ENCODE peak calls at places on chromosomes 12 and 14, in five cellular contexts. V is left ventricle myocardium inferior, C is AG04450, T is cardiac fibroblast, O is IMR-90. G is an unnamed sample.

GRCh38 chr14:61526405-61527312 is 168.7 kb upstream of the HIF1A start:
- DNase-seq in V (peak), C (no peak), T (peak), O (no peak), G (no peak)

GRCh38 chr12:83573676-83574075 is 887.0 kb downstream of the TMTC2 start:
- DNase-seq in V (no peak), C (no peak), T (peak), O (no peak), G (no peak)

GRCh38 chr12:117820216-117820907 is 148.4 kb downstream of the KSR2 start:
- DNase-seq in V (no peak), C (no peak), T (no peak), O (no peak), G (no peak)

GRCh38 chr12:87676726-87677125 is 352.5 kb downstream of the C12orf50 start:
- DNase-seq in V (no peak), C (no peak), T (peak), O (no peak), G (no peak)

GRCh38 chr12:66984962-66985361 is 284.2 kb upstream of the CAND1 start:
- DNase-seq in V (no peak), C (no peak), T (no peak), O (no peak), G (no peak)

GRCh38 chr12:45730116-45730841 is 773 bp downstream of the ARID2 start:
- DNase-seq in V (peak), C (no peak), T (peak), O (peak), G (peak)

GRCh38 chr12:123571343-123571813 is 13.0 kb upstream of the TMED2 start:
- DNase-seq in V (peak), C (peak), T (peak), O (peak), G (peak)

GRCh38 chr14:101857226-101857625 is 95.7 kb downstream of the PPP2R5C start:
- DNase-seq in V (no peak), C (no peak), T (no peak), O (no peak), G (no peak)

GRCh38 chr12:106106892-106107291 is 31.9 kb downstream of the NUAK1 start:
- DNase-seq in V (no peak), C (no peak), T (peak), O (peak), G (no peak)

GRCh38 chr14:89399594-89400068 is 17.4 kb downstream of the FOXN3 start:
- DNase-seq in V (no peak), C (peak), T (peak), O (peak), G (peak)

GRCh38 chr14:102630405-102630804 is 38.0 kb downstream of the RCOR1 start:
- DNase-seq in V (no peak), C (no peak), T (no peak), O (no peak), G (no peak)

GRCh38 chr12:114013601-114014345 is 47.6 kb upstream of the RBM19 start:
- DNase-seq in V (no peak), C (peak), T (peak), O (peak), G (peak)

GRCh38 chr14:32608880-32609279 is 279.8 kb downstream of the AKAP6 start:
- DNase-seq in V (no peak), C (no peak), T (peak), O (no peak), G (peak)

GRCh38 chr12:24808651-24809050 is 140.2 kb downstream of the BCAT1 start:
- DNase-seq in V (no peak), C (no peak), T (no peak), O (no peak), G (no peak)

GRCh38 chr12:4164591-4165558 is 108.7 kb upstream of the CCND2 start:
- DNase-seq in V (peak), C (peak), T (peak), O (peak), G (peak)

GRCh38 chr14:49405291-49405690 is 180.9 kb downstream of the RPS29 start:
- DNase-seq in V (no peak), C (peak), T (peak), O (peak), G (peak)

GRCh38 chr14:100376751-100377171 is 53.6 kb downstream of the SLC25A47 start:
- DNase-seq in V (no peak), C (no peak), T (peak), O (peak), G (peak)

GRCh38 chr14:76057914-76058313 is 72.4 kb downstream of the IFT43 start:
- DNase-seq in V (no peak), C (no peak), T (no peak), O (no peak), G (no peak)

GRCh38 chr14:38971258-38971921 is 131.6 kb downstream of the SEC23A start:
- DNase-seq in V (no peak), C (no peak), T (no peak), O (no peak), G (no peak)

GRCh38 chr12:106135075-106135474 is 3.7 kb downstream of the NUAK1 start:
- DNase-seq in V (no peak), C (no peak), T (peak), O (peak), G (peak)

GRCh38 chr12:112738531-112738930 is 53.0 kb upstream of the RPH3A start:
- DNase-seq in V (no peak), C (no peak), T (no peak), O (no peak), G (peak)

GRCh38 chr14:31968107-31968810 is 108.8 kb upstream of the ARHGAP5 start:
- DNase-seq in V (no peak), C (no peak), T (peak), O (peak), G (peak)

GRCh38 chr12:26369588-26369987 is 174.2 kb downstream of the SSPN start:
- DNase-seq in V (no peak), C (peak), T (peak), O (peak), G (peak)

GRCh38 chr12:57069522-57069921 is 9.1 kb downstream of the NEMP1 start:
- DNase-seq in V (no peak), C (peak), T (peak), O (peak), G (peak)

GRCh38 chr12:56687225-56688128 is 607 bp downstream of the PTGES3 start:
- DNase-seq in V (peak), C (no peak), T (peak), O (no peak), G (peak)

GRCh38 chr12:22443379-22444316 is 100.7 kb downstream of the C2CD5 start:
- DNase-seq in V (no peak), C (peak), T (peak), O (peak), G (peak)

GRCh38 chr12:123062682-123063426 is 82.4 kb downstream of the ARL6IP4 start:
- DNase-seq in V (no peak), C (no peak), T (peak), O (peak), G (peak)

GRCh38 chr14:66539034-66539433 is 31.1 kb downstream of the GPHN start:
- DNase-seq in V (no peak), C (no peak), T (no peak), O (no peak), G (no peak)

GRCh38 chr14:21525995-21526671 is at the start of gene SALL2:
- DNase-seq in V (peak), C (peak), T (peak), O (peak), G (peak)

GRCh38 chr12:117761528-117762100 is 207.2 kb downstream of the KSR2 start:
- DNase-seq in V (no peak), C (no peak), T (no peak), O (no peak), G (no peak)

GRCh38 chr14:73741386-73741875 is 27.2 kb upstream of the PNMA1 start:
- DNase-seq in V (peak), C (no peak), T (peak), O (peak), G (peak)

GRCh38 chr12:104628338-104629135 is 171.8 kb downstream of the CHST11 start:
- DNase-seq in V (no peak), C (no peak), T (no peak), O (no peak), G (no peak)

GRCh38 chr12:66931091-66931490 is 252.2 kb upstream of the GRIP1 start:
- DNase-seq in V (no peak), C (no peak), T (no peak), O (no peak), G (no peak)

GRCh38 chr14:49761839-49762551 is 6.0 kb upstream of the KLHDC2 start:
- DNase-seq in V (no peak), C (no peak), T (no peak), O (no peak), G (no peak)

GRCh38 chr12:96578526-96579125 is 89.2 kb downstream of the CFAP54 start:
- DNase-seq in V (no peak), C (peak), T (peak), O (peak), G (peak)

GRCh38 chr12:101637936-101638335 is 43.2 kb downstream of the MYBPC1 start:
- DNase-seq in V (no peak), C (no peak), T (no peak), O (no peak), G (no peak)

GRCh38 chr14:69153848-69154208 is 909 bp upstream of the DCAF5 start:
- DNase-seq in V (peak), C (no peak), T (peak), O (no peak), G (peak)

GRCh38 chr14:69152944-69153847 is at the start of gene DCAF5:
- DNase-seq in V (peak), C (peak), T (peak), O (peak), G (peak)

GRCh38 chr14:69156224-69156623 is 3.3 kb upstream of the DCAF5 start:
- DNase-seq in V (no peak), C (no peak), T (no peak), O (no peak), G (no peak)

GRCh38 chr14:69152181-69152943 is 557 bp downstream of the DCAF5 start:
- DNase-seq in V (no peak), C (no peak), T (peak), O (no peak), G (peak)

DNA sequence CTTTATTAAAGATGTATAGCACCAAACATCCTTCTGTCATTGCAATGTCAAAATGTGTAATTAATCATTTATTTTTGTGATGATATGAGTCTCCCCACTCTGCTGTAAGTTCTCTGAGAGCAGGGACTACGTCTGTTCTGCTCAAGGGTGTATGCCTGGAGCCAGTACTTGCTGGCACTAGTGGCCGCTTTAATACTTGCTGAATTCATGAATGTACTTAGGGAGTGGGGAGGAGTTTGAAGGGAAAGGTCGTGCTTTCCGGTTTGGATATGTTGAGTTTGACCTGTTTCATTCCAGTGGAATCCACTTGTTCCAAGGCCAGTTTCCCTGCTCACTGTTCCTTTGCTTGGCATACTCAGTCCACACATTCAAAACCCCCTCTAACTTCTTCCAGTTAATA is 1.9 kb upstream of the DCAF5 start:
- DNase-seq in V (no peak), C (no peak), T (peak), O (no peak), G (peak)
- H3K4me3 ChIP-seq in V (no peak), C (no peak), T (no peak), O (no peak), G (no peak)

GRCh38 chr14:105491366-105492006 is 440 bp downstream of the TEDC1 start:
- DNase-seq in V (peak), C (no peak), T (peak), O (peak), G (peak)

GRCh38 chr14:105490318-105490571 is 801 bp upstream of the TEDC1 start:
- DNase-seq in V (peak), C (no peak), T (no peak), O (no peak), G (no peak)

GRCh38 chr14:105492051-105492965 is 1.3 kb downstream of the TEDC1 start:
- DNase-seq in V (peak), C (no peak), T (no peak), O (no peak), G (no peak)

GRCh38 chr14:105489607-105490317 is 1.3 kb upstream of the TEDC1 start:
- DNase-seq in V (peak), C (peak), T (peak), O (peak), G (peak)

GRCh38 chr14:105490572-105491365 is at the start of gene TEDC1:
- DNase-seq in V (peak), C (peak), T (peak), O (peak), G (peak)
- TF ChIP-seq CTCF in V (peak), C (peak), T (peak), O (peak), G (peak)

GRCh38 chr12:3054993-3055711 is 22.0 kb upstream of the TSPAN9 start:
- DNase-seq in V (no peak), C (no peak), T (peak), O (no peak), G (peak)
- H3K4me3 ChIP-seq in V (no peak), C (no peak), T (no peak), O (no peak), G (no peak)

GRCh38 chr12:72272731-72273498 is 745 bp downstream of the TRHDE start:
- DNase-seq in V (no peak), C (no peak), T (no peak), O (peak), G (no peak)
- TF ChIP-seq CTCF in V (no peak), C (peak), T (no peak), O (peak), G (no peak)

DNA sequence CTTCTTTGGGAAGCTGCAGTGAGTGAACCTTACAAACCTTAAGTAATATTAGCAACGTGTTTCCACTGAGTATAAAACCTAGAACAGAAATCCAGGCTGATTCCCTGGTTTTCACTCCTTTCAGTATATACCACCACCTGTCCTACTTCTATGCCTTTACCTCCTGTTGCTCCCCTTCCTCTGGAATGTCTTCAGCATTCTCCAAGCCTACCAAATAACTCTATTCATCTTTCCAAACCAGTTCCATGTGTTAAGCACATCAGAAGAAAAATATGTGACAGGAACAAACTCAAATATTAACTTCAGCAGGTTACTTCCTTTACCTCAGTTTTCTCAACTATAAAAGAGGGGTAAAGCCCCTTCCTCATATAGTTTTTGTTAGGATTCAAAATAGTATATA is 39.8 kb downstream of the LIMA1 start:
- DNase-seq in V (no peak), C (no peak), T (no peak), O (no peak), G (no peak)
- H3K4me3 ChIP-seq in V (no peak), C (no peak), T (no peak), O (no peak), G (no peak)

DNA sequence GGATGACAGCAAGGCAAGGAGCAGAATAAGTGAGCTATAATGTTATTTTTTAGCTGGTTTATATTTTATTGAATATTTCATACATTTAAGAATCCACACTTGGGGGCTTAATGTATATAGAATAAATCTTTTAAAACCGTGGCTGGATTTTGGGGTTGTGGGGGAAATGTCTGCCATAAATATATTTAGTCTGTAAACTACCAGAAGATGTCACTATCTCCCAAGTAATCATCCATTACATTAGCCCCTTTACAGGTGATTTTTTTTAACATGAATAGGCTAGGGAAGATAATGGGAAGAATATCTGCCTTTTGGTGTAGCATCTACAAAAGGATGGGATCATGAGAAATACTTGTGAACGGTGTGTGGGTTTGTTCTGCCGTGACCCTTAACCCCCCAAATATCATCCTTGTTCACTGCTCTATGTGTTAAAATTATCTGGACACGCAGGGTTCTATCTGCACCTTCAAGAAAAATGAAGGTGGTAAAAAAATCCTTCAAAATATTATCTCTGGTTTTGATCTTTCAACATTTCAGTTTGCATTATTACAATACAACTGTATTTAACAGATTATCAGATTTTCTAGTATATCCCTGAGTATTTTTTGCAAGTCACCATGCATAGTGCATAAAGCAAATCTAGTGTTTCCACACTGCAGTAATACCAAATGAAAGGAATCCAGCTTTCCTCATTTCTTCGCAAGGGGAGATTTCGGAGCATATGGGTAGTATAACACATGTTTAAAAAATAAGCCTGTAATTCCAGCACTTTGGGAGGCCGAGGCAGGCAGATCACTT is 8.0 kb upstream of the SLC17A8 start:
- DNase-seq in V (no peak), C (no peak), T (peak), O (peak), G (peak)
- TF ChIP-seq CTCF in V (peak), C (peak), T (peak), O (peak), G (peak)

GRCh38 chr12:12613334-12613733 is 1.7 kb downstream of the CREBL2 start:
- DNase-seq in V (no peak), C (no peak), T (no peak), O (no peak), G (peak)
- H3K4me3 ChIP-seq in V (peak), C (peak), T (no peak), O (no peak), G (peak)

GRCh38 chr14:22748188-22748587 is 18.3 kb upstream of the OXA1L start:
- DNase-seq in V (no peak), C (no peak), T (no peak), O (no peak), G (no peak)

GRCh38 chr14:22747769-22748168 is 18.7 kb upstream of the OXA1L start:
- DNase-seq in V (no peak), C (no peak), T (no peak), O (no peak), G (no peak)

GRCh38 chr14:22752422-22752821 is 14.1 kb upstream of the OXA1L start:
- DNase-seq in V (no peak), C (no peak), T (no peak), O (no peak), G (no peak)

GRCh38 chr14:22753586-22753985 is 12.9 kb upstream of the OXA1L start:
- DNase-seq in V (no peak), C (no peak), T (no peak), O (no peak), G (no peak)

DNA sequence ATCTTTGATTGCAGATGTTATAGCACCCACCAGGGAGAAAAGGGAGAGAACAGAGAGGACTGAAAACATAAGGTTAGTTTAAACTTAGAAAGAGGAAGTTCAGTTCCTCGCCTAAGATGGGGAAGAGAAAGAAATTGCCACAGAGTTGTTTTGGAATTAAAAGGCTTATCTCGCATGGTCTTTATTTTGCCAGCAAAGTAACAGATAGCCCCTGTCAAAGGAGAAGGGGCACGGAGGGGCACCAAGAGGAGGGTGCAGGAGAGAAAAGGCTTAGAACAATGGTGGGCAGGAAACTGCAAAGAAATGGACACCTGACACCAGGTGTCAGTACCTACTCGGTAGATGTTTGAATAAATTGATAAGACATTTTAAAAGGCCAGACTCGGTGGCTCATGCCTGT is 17.8 kb upstream of the OXA1L start:
- DNase-seq in V (no peak), C (no peak), T (no peak), O (no peak), G (no peak)
- TF ChIP-seq CTCF in V (no peak), C (no peak), T (no peak), O (no peak), G (no peak)

G was measured in fibroblast of the aortic adventitia.